ENCODE peak calls at places on chromosomes 4 and X, in six cellular contexts. Z is Peyer's patch, G is brain microvascular endothelial cell, M is colonic mucosa, A is heart right ventricle, O is OCI-LY7. C is an unnamed sample.
A peak's percentile ranks its signal among the peaks of the same experiment; 100 is the strongest.

GRCh38 chr4:138259801-138260200 is 17.7 kb upstream of the SLC7A11 start:
- DNase-seq in Z (no peak), O (no peak), G (peak; percentile 55), M (no peak), A (no peak), C (no peak)

GRCh38 chr4:108533876-108534275 is 86.5 kb upstream of the RPL34 start:
- DNase-seq in M (no peak), Z (no peak), G (no peak), O (no peak), A (no peak), C (no peak)

GRCh38 chrX:153438522-153438921 is 7.3 kb downstream of the TREX2 start:
- DNase-seq in M (no peak), Z (no peak), A (no peak), O (peak; percentile 48), G (no peak), C (no peak)

GRCh38 chr4:109007976-109008375 is 245.1 kb upstream of the ETNPPL start:
- DNase-seq in M (no peak), G (no peak), A (no peak), Z (no peak), O (no peak), C (no peak)

GRCh38 chr4:41144812-41145211 is 69.5 kb downstream of the APBB2 start:
- DNase-seq in Z (no peak), M (no peak), O (no peak), A (no peak), G (no peak), C (no peak)

GRCh38 chrX:136954930-136955329 is 74.4 kb upstream of the RBMX start:
- DNase-seq in G (no peak), A (no peak), Z (no peak), M (no peak), O (peak; percentile 17), C (no peak)

GRCh38 chr4:119016636-119017035 is 119.0 kb upstream of the MYOZ2 start:
- DNase-seq in A (no peak), Z (no peak), G (no peak), O (no peak), M (no peak), C (no peak)

GRCh38 chr4:96166806-96167205 is 326.9 kb downstream of the PDHA2 start:
- DNase-seq in M (no peak), A (no peak), G (no peak), O (no peak), Z (no peak), C (no peak)

GRCh38 chr4:177105526-177105925 is 204.1 kb upstream of the NEIL3 start:
- DNase-seq in Z (no peak), M (no peak), G (no peak), A (no peak), O (no peak), C (no peak)

GRCh38 chrX:9396930-9397329 is 67.9 kb upstream of the TBL1X start:
- DNase-seq in G (no peak), A (no peak), M (no peak), O (no peak), Z (no peak), C (no peak)

GRCh38 chrX:97685753-97686152 is 802.0 kb downstream of the RPA4 start:
- DNase-seq in G (peak; percentile 46), M (peak; percentile 23), A (no peak), O (peak; percentile 53), Z (peak; percentile 51), C (no peak)

GRCh38 chr4:140300271-140300970 is 73.0 kb upstream of the SCOC start:
- DNase-seq in G (peak; percentile 22), O (no peak), Z (no peak), M (no peak), A (no peak), C (no peak)

GRCh38 chr4:69147334-69147733 is 51.1 kb downstream of the UGT2B7 start:
- DNase-seq in Z (no peak), A (no peak), G (no peak), O (no peak), M (no peak), C (no peak)

GRCh38 chr4:2745981-2746806 is 9.9 kb downstream of the TNIP2 start:
- DNase-seq in M (no peak), A (peak; percentile 54), Z (peak; percentile 86), G (peak; percentile 70), O (peak; percentile 79), C (no peak)

GRCh38 chr4:55013431-55013955 is 111.9 kb downstream of the KDR start:
- DNase-seq in G (no peak), M (no peak), A (no peak), Z (no peak), O (no peak), C (no peak)

GRCh38 chrX:31871989-31872388 is 800.1 kb upstream of the FTHL17 start:
- DNase-seq in Z (no peak), O (no peak), M (no peak), A (no peak), G (peak; percentile 33), C (no peak)

GRCh38 chrX:87571965-87572364 is 54.4 kb downstream of the KLHL4 start:
- DNase-seq in G (no peak), A (no peak), O (no peak), M (no peak), Z (no peak), C (no peak)

GRCh38 chrX:153381684-153382532 is 19.2 kb downstream of the PNMA6E start:
- DNase-seq in Z (no peak), G (peak; percentile 87), A (no peak), M (no peak), O (peak; percentile 64), C (no peak)

GRCh38 chrX:25941087-25941486 is 197.1 kb upstream of the MAGEB18 start:
- DNase-seq in Z (no peak), A (no peak), G (no peak), M (no peak), O (no peak), C (no peak)

GRCh38 chr4:101101072-101101471 is 246.3 kb downstream of the PPP3CA start:
- DNase-seq in A (no peak), O (no peak), Z (no peak), G (no peak), M (no peak), C (no peak)

GRCh38 chr4:52376107-52376704 is 282.9 kb downstream of the USP46 start:
- DNase-seq in Z (no peak), A (no peak), O (peak; percentile 48), G (peak; percentile 31), M (peak; percentile 24), C (no peak)

GRCh38 chrX:30900227-30900626 is 11.2 kb upstream of the TAB3 start:
- DNase-seq in A (no peak), G (no peak), Z (no peak), M (no peak), O (no peak), C (no peak)

GRCh38 chr4:70927502-70928139 is 25.5 kb downstream of the MOB1B start:
- DNase-seq in Z (peak; percentile 53), G (no peak), O (peak; percentile 81), M (no peak), A (no peak), C (no peak)

GRCh38 chr4:85940131-85940530 is 419.7 kb downstream of the MAPK10 start:
- DNase-seq in A (no peak), O (no peak), G (no peak), M (no peak), Z (no peak), C (no peak)

GRCh38 chr4:177190995-177191568 is 118.6 kb upstream of the NEIL3 start:
- DNase-seq in A (no peak), Z (no peak), M (no peak), O (no peak), G (peak; percentile 33), C (no peak)

DNA sequence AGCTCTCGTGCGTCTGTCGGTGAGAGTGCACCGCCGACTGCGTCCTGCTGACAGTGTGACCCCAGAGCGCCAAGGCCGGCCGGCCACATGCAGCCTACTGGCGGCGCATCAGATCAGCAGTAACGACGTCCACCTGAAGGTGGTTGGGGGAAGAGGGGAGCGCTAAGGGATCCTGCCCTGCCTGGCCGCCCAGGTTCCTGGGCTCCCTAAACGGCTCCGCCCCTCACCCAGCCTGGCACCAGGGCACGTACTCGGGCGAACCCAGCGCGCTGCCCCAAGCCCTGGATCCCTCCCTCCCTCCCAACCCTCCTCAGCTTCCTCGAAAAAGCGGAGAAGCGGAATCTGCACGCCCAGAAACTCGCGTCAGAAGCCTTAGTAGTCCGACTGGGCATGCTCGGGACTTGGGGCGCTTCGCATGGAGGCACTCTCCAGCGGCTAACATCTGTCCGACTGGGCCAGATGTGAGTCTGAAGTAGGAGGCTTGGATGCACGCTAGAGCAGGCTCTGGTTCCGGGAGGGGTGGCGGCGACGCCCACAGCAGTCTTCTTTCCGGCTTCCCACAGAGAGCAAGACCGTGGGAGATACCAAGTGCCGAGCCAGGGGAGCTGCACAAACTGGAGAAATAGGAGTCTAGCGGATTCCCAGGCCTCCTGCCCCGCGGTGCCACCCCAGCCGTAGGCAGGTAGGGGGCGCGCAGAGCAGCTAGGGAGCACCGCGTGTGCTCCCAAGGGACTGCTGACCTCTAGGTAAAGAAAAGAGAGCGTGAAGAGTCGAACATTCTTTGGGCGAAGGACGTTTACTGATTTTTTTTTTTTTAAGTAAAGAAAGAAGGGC is 114.4 kb upstream of the TEX13C start:
- DNase-seq in M (peak; percentile 17), G (peak; percentile 22), Z (peak; percentile 46), O (no peak), A (peak; percentile 34), C (no peak)
- TF ChIP-seq CTCF in M (no peak), G (no peak), Z (no peak), O (no peak), A (no peak), C (no peak)

GRCh38 chr4:15466596-15466995 is 3.1 kb upstream of the CC2D2A start:
- DNase-seq in O (no peak), Z (no peak), A (no peak), G (no peak), M (no peak), C (no peak)

GRCh38 chr4:15469402-15470148 is at the start of gene CC2D2A:
- DNase-seq in G (peak; percentile 60), A (no peak), M (no peak), O (no peak), Z (no peak), C (no peak)

DNA sequence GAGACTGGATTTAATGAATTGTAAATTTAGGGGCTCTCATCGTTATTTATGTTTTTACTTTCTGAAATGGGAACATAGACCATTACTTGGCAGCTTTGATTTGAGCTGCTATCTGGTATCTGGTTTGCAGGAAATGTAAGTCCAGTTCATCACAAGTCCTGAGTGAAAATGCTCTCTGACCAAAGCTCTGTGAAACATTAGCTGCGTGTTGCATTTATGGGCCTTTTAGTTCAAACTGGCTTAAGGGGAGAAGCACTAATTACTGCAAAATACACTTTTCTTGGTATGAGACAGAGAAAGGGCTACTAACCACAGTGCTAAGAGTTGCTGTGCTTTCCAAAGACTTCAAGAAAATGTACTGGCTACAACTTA is 453 bp downstream of the CC2D2A start:
- DNase-seq in G (no peak), A (no peak), O (no peak), Z (no peak), M (no peak), C (no peak)
- H3K4me3 ChIP-seq in G (peak overlapping the region; percentile 52), A (peak overlapping the region; percentile 58), O (no peak overlapping the region), Z (peak overlapping the region; percentile 33), M (peak overlapping the region; percentile 38), C (peak overlapping the region; percentile 65)

GRCh38 chr4:1721666-1722550 is 587 bp downstream of the TACC3 start:
- DNase-seq in A (peak; percentile 40), Z (no peak), O (peak; percentile 66), G (no peak), M (no peak), C (no peak)
- H3K36me3 ChIP-seq in A (peaks cover 56% of the 10 kb centered on the region), Z (no peaks in the 10 kb centered on the region), O (peaks cover 70% of the 10 kb centered on the region), G (peaks cover 4% of the 10 kb centered on the region), M (no peaks in the 10 kb centered on the region), C (peaks cover 17% of the 10 kb centered on the region)

DNA sequence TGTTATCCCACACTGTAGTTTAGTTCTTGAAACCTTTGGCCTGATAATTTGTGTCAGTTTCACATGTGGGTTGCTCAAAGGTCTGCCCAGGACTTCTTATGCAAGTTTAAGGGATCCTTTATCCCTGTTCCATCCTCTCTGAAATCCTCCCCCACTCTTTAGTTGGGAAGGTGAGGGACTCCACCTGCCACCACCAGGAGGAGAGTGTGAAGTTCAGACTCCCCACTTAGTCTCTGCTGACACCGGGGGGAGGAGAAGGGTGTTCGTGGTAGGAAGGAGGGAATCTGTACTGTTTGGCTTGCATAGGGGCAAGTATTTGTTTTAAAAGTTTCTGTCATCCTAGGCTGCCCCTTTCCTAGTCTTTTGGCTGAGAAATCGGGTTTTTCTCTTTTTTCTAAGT is 211.8 kb downstream of the PPP4R3C start:
- DNase-seq in O (no peak), M (no peak), A (no peak), G (no peak), Z (no peak), C (no peak)
- TF ChIP-seq CTCF in O (no peak), M (no peak), A (no peak), G (no peak), Z (no peak), C (no peak)